ENCODE peak calls at places on chromosomes 1 and 21, in ten cellular contexts. W is thyroid gland, M is breast epithelium, C is heart left ventricle, T is ovary, U is GM12878, Q is H1, R is sigmoid colon, J is IMR-90, Z is transverse colon. S is an unnamed sample. For H3K36me3, the result is how much of the 10 kb centered on the place peaks cover.

GRCh38 chr1:10378071-10378841 is 20.6 kb upstream of the PGD start:
- DNase-seq in W (no peak), M (peak), C (peak), T (peak), U (no peak), Q (no peak), R (peak), J (peak), Z (no peak), S (no peak)

GRCh38 chr1:115364044-115364775 is 26.2 kb upstream of the NGF start:
- DNase-seq in W (no peak), M (no peak), C (peak), T (no peak), U (no peak), Q (no peak), R (no peak), J (peak), Z (no peak), S (peak)

GRCh38 chr1:43034195-43034658 is 75.6 kb upstream of the SLC2A1 start:
- DNase-seq in W (no peak), M (no peak), C (peak), T (no peak), U (no peak), Q (no peak), R (no peak), J (no peak), Z (peak), S (no peak)

GRCh38 chr1:54380285-54380882 is 25.8 kb downstream of the SSBP3 start:
- DNase-seq in W (no peak), M (no peak), C (no peak), T (no peak), U (no peak), Q (no peak), R (no peak), J (no peak), Z (no peak), S (no peak)

GRCh38 chr1:239960387-239960786 is 131.3 kb upstream of the FMN2 start:
- DNase-seq in W (no peak), M (no peak), C (no peak), T (no peak), U (no peak), Q (no peak), R (no peak), J (no peak), Z (no peak), S (no peak)

GRCh38 chr1:89887270-89887669 is 66.4 kb downstream of the LRRC8D start:
- DNase-seq in W (no peak), M (no peak), C (no peak), T (no peak), U (no peak), Q (no peak), R (no peak), J (peak), Z (no peak), S (no peak)

GRCh38 chr1:231240531-231240882 is 505 bp upstream of the GNPAT start:
- DNase-seq in W (no peak), M (no peak), C (no peak), T (no peak), U (no peak), Q (no peak), R (no peak), J (peak), Z (no peak), S (no peak)

GRCh38 chr21:45306453-45306831 is 18.7 kb upstream of the POFUT2 start:
- DNase-seq in W (no peak), M (no peak), C (no peak), T (no peak), U (no peak), Q (no peak), R (peak), J (no peak), Z (no peak), S (no peak)

GRCh38 chr1:197599789-197600188 is 175.5 kb downstream of the DENND1B start:
- DNase-seq in W (no peak), M (no peak), C (no peak), T (no peak), U (no peak), Q (no peak), R (no peak), J (no peak), Z (no peak), S (no peak)

GRCh38 chr1:226827458-226827857 is 43.0 kb upstream of the PSEN2 start:
- DNase-seq in W (peak), M (peak), C (peak), T (peak), U (no peak), Q (peak), R (peak), J (no peak), Z (peak), S (peak)

GRCh38 chr1:109875874-109876273 is 34.8 kb upstream of the CSF1 start:
- DNase-seq in W (no peak), M (no peak), C (no peak), T (no peak), U (no peak), Q (no peak), R (no peak), J (no peak), Z (no peak), S (no peak)

GRCh38 chr21:45971487-45972352 is 9.8 kb upstream of the COL6A1 start:
- DNase-seq in W (no peak), M (no peak), C (peak), T (no peak), U (no peak), Q (no peak), R (peak), J (peak), Z (peak), S (peak)

GRCh38 chr21:34243562-34243961 is 120.2 kb upstream of the KCNE2 start:
- DNase-seq in W (peak), M (no peak), C (no peak), T (no peak), U (no peak), Q (peak), R (no peak), J (peak), Z (peak), S (no peak)

GRCh38 chr1:186008920-186009737 is 274.9 kb downstream of the HMCN1 start:
- DNase-seq in W (no peak), M (no peak), C (no peak), T (no peak), U (no peak), Q (no peak), R (no peak), J (peak), Z (no peak), S (no peak)

GRCh38 chr1:93753766-93754763 is 72.4 kb upstream of the BCAR3 start:
- DNase-seq in W (no peak), M (peak), C (no peak), T (no peak), U (no peak), Q (no peak), R (no peak), J (peak), Z (no peak), S (no peak)

GRCh38 chr1:17437260-17438175 is 2.0 kb downstream of the RCC2 start:
- DNase-seq in W (peak), M (no peak), C (peak), T (peak), U (no peak), Q (peak), R (no peak), J (peak), Z (peak), S (peak)

GRCh38 chr1:56709269-56709880 is 64.3 kb downstream of the PRKAA2 start:
- DNase-seq in W (no peak), M (no peak), C (no peak), T (no peak), U (no peak), Q (no peak), R (no peak), J (peak), Z (no peak), S (peak)

GRCh38 chr1:2606004-2606805 is 19.6 kb downstream of the PRXL2B start:
- DNase-seq in W (peak), M (no peak), C (no peak), T (no peak), U (no peak), Q (peak), R (no peak), J (no peak), Z (no peak), S (no peak)

GRCh38 chr1:12434174-12434573 is 183.8 kb downstream of the DHRS3 start:
- DNase-seq in W (peak), M (no peak), C (no peak), T (no peak), U (peak), Q (no peak), R (no peak), J (peak), Z (peak), S (no peak)

GRCh38 chr1:198183605-198184004 is 26.8 kb downstream of the NEK7 start:
- DNase-seq in W (no peak), M (no peak), C (no peak), T (no peak), U (no peak), Q (no peak), R (no peak), J (no peak), Z (no peak), S (no peak)

DNA sequence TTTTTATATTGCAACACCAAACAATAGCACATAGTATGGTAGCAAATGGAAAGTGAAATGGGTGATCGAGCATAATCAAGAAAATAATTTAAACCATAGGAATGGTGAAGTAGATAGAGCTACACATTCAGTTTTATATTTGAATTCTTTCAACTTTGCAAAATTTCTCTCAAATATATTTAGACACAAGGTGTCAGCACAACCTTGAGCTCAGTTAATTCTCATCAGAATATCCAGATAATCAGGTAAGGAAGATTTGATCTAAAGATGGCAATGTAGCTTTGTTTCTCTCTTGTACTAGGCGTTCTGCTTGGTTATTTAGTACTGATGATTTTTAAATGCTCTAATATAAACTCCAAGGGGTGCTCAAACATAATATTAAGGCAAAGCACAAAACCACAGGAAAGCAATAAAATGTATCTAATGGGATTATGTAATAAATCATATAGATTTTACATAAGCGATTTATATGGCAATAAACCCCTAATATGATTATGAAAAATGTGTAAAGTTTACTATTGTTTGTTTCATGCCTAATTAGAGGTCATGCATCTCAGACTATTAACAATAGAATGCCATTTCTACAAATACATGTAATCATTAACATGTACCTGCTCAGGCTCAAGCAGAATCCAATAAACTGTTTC is 32.4 kb upstream of the SERTAD4 start:
- DNase-seq in W (no peak), M (no peak), C (no peak), T (no peak), U (no peak), Q (no peak), R (no peak), J (no peak), Z (no peak), S (no peak)
- TF ChIP-seq CTCF in W (peak), M (peak), C (peak), T (no peak), U (no peak), Q (no peak), R (no peak), J (no peak), Z (peak), S (peak)

GRCh38 chr1:155139895-155140629 is at the start of gene DPM3:
- DNase-seq in W (peak), M (peak), C (peak), T (peak), U (no peak), Q (peak), R (peak), J (peak), Z (peak), S (peak)
- TF ChIP-seq POLR2A in W (peak), M (peak), C (no peak), T (peak), U (peak), Q (no peak), R (peak), J (peak), Z (peak), S (peak)

DNA sequence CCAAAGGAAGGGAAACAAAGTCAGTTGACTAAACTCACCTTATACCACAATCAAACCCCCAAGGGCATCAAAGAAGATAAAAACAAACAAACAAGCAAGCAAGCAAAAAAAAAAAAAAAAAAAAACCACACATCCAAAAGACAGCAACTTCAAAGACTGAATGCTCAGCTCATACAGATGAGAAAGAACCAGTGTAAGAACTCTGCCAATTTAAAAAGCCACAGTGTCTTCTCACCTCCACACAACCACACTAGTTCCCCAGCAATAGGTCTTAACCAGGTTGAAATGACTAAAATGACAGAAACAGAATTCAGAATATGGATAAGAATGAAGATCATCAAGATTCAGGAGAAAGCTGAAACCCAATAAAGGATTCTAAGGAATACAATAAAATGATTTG is 193.4 kb downstream of the FAF1 start:
- DNase-seq in W (no peak), M (no peak), C (no peak), T (no peak), U (no peak), Q (no peak), R (no peak), J (no peak), Z (no peak), S (no peak)
- H3K36me3 ChIP-seq in W (under half), M (under half), C (under half), T (under half), U (under half), Q (under half), R (under half), J (under half), Z (under half), S (under half)

DNA sequence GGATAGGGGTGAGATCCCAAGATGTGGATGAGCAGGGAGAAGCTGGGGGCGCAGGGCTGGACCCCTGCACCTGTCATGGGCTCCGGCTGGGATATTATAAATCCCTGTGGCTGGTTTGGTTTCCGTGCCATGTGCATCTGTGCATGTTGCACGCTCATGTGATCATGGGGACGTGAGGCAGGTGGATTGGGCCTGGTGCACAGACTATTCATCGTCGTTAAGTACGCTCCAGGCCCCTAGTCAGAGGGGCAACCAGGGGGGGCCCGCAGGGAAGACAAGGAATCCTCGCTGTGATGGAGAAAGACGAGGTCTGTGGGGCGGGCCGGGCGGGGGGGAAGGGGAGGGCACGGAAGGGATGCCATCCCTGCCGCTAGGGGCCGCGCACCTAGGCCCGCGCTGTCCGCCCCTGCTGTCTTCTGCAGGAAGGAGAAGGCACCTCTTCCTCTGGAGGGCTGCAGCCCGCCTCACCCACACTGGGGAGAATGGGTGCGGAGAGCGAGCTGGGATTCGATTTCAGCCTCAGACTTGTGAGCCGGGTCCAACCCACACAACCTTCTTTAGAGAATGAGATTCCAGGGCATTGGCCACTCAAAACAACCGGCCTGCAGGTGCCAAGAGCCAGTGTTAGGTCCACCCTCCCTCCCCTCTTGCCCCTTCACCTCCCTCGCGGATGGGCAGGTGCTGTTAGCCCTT is 766 bp upstream of the LRP8 start:
- DNase-seq in W (no peak), M (no peak), C (no peak), T (no peak), U (no peak), Q (peak), R (peak), J (no peak), Z (peak), S (no peak)
- TF ChIP-seq CTCF in W (no peak), M (no peak), C (no peak), T (no peak), U (peak), Q (peak), R (no peak), J (no peak), Z (no peak), S (no peak)

DNA sequence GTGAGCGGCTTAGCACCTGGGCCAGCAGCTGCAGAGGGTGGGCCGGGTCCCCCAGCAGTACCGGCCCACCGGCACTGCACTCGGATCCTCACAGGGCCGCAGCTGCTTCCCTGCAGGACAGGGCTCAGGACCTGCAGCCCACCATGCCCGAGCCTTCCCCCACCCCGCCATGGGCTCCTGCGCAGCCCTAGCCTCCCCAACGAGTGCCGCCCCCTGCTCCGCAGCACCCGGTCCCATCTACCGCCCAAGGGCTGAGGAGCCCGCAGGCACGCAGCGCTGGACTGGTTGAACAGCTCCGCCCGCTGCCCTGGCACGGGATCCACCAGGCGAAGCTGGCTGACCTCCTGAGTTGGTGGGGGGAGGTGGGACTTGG is 6.3 kb upstream of the ACBD6 start:
- DNase-seq in W (no peak), M (no peak), C (no peak), T (no peak), U (no peak), Q (no peak), R (no peak), J (no peak), Z (no peak), S (no peak)
- TF ChIP-seq POLR2A in W (no peak), M (no peak), C (no peak), T (no peak), U (no peak), Q (no peak), R (no peak), J (no peak), Z (no peak), S (no peak)

GRCh38 chr1:18917071-18917799 is 14.9 kb upstream of the ALDH4A1 start:
- DNase-seq in W (no peak), M (no peak), C (no peak), T (no peak), U (no peak), Q (no peak), R (no peak), J (no peak), Z (no peak), S (no peak)

GRCh38 chr1:18915341-18915740 is 13.0 kb upstream of the ALDH4A1 start:
- DNase-seq in W (no peak), M (no peak), C (no peak), T (no peak), U (no peak), Q (no peak), R (no peak), J (no peak), Z (no peak), S (no peak)

GRCh38 chr1:18912550-18912949 is 10.2 kb upstream of the ALDH4A1 start:
- DNase-seq in W (no peak), M (no peak), C (no peak), T (no peak), U (no peak), Q (no peak), R (no peak), J (no peak), Z (no peak), S (no peak)

GRCh38 chr1:18908911-18909771 is 6.8 kb upstream of the ALDH4A1 start:
- DNase-seq in W (no peak), M (no peak), C (no peak), T (no peak), U (no peak), Q (no peak), R (no peak), J (no peak), Z (no peak), S (no peak)

GRCh38 chr1:18913065-18913502 is 10.7 kb upstream of the ALDH4A1 start:
- DNase-seq in W (peak), M (peak), C (peak), T (peak), U (no peak), Q (peak), R (peak), J (peak), Z (peak), S (peak)
- H3K36me3 ChIP-seq in W (under half), M (under half), C (under half), T (under half), U (under half), Q (under half), R (half or more), J (under half), Z (under half), S (under half)

DNA sequence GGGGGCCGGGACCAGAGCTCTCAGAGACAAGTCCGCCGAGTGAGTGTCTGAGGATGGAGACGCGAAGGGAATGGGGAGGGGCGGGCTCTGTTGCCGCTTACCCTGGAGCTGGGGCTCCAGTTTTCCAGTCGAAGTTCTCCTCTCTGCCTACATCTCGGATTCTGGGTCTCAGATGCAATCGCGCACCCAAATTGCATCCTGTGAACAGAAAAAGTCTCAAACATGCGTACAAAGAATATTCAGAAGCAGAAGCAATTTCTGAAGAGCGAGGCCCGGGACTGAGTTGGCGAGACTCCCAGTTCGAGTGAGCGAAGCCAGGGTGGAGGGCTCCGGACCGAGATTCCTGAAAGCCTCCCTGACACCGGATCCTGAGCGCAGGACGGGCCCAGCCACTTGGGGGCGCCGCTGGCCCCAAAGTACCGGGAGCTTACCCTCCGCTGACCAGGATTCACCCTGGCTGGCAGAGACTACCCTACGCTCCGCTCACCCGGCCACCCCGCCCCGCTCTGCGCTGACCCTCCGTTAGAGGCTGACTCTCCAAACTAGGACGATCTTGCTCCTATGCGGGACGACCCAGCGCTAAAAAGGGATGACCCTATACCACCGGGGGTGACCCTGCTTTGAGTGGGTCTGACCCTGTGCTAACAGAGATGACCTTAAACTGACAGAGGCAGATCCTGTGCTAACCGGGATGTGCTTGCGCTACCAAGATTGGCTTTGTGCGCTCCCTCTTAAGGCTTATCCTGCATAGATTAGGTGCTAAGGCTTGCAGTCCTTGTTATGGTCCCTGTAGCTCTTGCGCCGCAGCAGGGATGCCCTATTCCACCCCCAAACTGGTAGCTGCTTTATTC is 12.1 kb downstream of the FOXD2 start:
- DNase-seq in W (peak), M (no peak), C (peak), T (no peak), U (no peak), Q (peak), R (no peak), J (no peak), Z (peak), S (no peak)
- TF ChIP-seq CTCF in W (peak), M (peak), C (peak), T (no peak), U (peak), Q (peak), R (no peak), J (peak), Z (peak), S (no peak)